ENCODE peak calls at places on chromosome 22, in ten cellular contexts. One of them, this sample, is unnamed.

GRCh38 chr22:37043828-37044538 is 7.6 kb upstream of the KCTD17 start:
- DNase-seq in activated T-cell treated with anti-CD3 and anti-CD28 coated beads, Interleukin-2, amount 50 U/mL, for 1 hour: no peak
- DNase-seq in NCI-H1105 treated with DMSO at 0.1 percent for 48 hours: peak; percentile 24
- DNase-seq in CD4-positive, alpha-beta T cell: no peak
- DNase-seq in astrocyte of the spinal cord: no peak
- DNase-seq in SK-MEL-5: peak; percentile 74
- DNase-seq in fibroblast of lung: peak; percentile 45
- DNase-seq in COR-L47: peak; percentile 77
- DNase-seq in myocyte: peak; percentile 48
- DNase-seq in GM12878: no peak
- DNase-seq in this sample: no peak

GRCh38 chr22:47534150-47535133 is 772.0 kb downstream of the TBC1D22A start:
- DNase-seq in activated T-cell treated with anti-CD3 and anti-CD28 coated beads, Interleukin-2, amount 50 U/mL, for 1 hour: no peak
- DNase-seq in NCI-H1105 treated with DMSO at 0.1 percent for 48 hours: peak; percentile 63
- DNase-seq in CD4-positive, alpha-beta T cell: no peak
- DNase-seq in astrocyte of the spinal cord: no peak
- DNase-seq in SK-MEL-5: no peak
- DNase-seq in fibroblast of lung: no peak
- DNase-seq in COR-L47: no peak
- DNase-seq in myocyte: peak; percentile 77
- DNase-seq in GM12878: no peak
- DNase-seq in this sample: no peak

GRCh38 chr22:50439314-50440250 is 35.3 kb downstream of the SBF1 start:
- DNase-seq in activated T-cell treated with anti-CD3 and anti-CD28 coated beads, Interleukin-2, amount 50 U/mL, for 1 hour: no peak
- DNase-seq in NCI-H1105 treated with DMSO at 0.1 percent for 48 hours: no peak
- DNase-seq in CD4-positive, alpha-beta T cell: no peak
- DNase-seq in astrocyte of the spinal cord: no peak
- DNase-seq in SK-MEL-5: no peak
- DNase-seq in fibroblast of lung: no peak
- DNase-seq in COR-L47: no peak
- DNase-seq in myocyte: peak; percentile 26
- DNase-seq in GM12878: no peak
- DNase-seq in this sample: no peak

GRCh38 chr22:44396021-44396726 is 83.4 kb upstream of the SHISAL1 start:
- DNase-seq in activated T-cell treated with anti-CD3 and anti-CD28 coated beads, Interleukin-2, amount 50 U/mL, for 1 hour: peak; percentile 8
- DNase-seq in NCI-H1105 treated with DMSO at 0.1 percent for 48 hours: no peak
- DNase-seq in CD4-positive, alpha-beta T cell: no peak
- DNase-seq in astrocyte of the spinal cord: no peak
- DNase-seq in SK-MEL-5: no peak
- DNase-seq in fibroblast of lung: no peak
- DNase-seq in COR-L47: no peak
- DNase-seq in myocyte: no peak
- DNase-seq in GM12878: no peak
- DNase-seq in this sample: no peak

GRCh38 chr22:30521368-30522156 is 16.1 kb upstream of the SEC14L4 start:
- DNase-seq in activated T-cell treated with anti-CD3 and anti-CD28 coated beads, Interleukin-2, amount 50 U/mL, for 1 hour: no peak
- DNase-seq in NCI-H1105 treated with DMSO at 0.1 percent for 48 hours: no peak
- DNase-seq in CD4-positive, alpha-beta T cell: no peak
- DNase-seq in astrocyte of the spinal cord: no peak
- DNase-seq in SK-MEL-5: no peak
- DNase-seq in fibroblast of lung: no peak
- DNase-seq in COR-L47: no peak
- DNase-seq in myocyte: no peak
- DNase-seq in GM12878: no peak
- DNase-seq in this sample: no peak

GRCh38 chr22:17159504-17159951 is 451 bp upstream of the HDHD5 start:
- DNase-seq in activated T-cell treated with anti-CD3 and anti-CD28 coated beads, Interleukin-2, amount 50 U/mL, for 1 hour: no peak
- DNase-seq in NCI-H1105 treated with DMSO at 0.1 percent for 48 hours: peak; percentile 47
- DNase-seq in CD4-positive, alpha-beta T cell: no peak
- DNase-seq in astrocyte of the spinal cord: peak; percentile 56
- DNase-seq in SK-MEL-5: peak; percentile 34
- DNase-seq in fibroblast of lung: peak; percentile 62
- DNase-seq in COR-L47: peak; percentile 57
- DNase-seq in myocyte: peak; percentile 53
- DNase-seq in GM12878: no peak
- DNase-seq in this sample: peak; percentile 27

GRCh38 chr22:38467904-38468760 is at the start of gene KDELR3:
- DNase-seq in activated T-cell treated with anti-CD3 and anti-CD28 coated beads, Interleukin-2, amount 50 U/mL, for 1 hour: peak; percentile 49
- DNase-seq in NCI-H1105 treated with DMSO at 0.1 percent for 48 hours: no peak
- DNase-seq in CD4-positive, alpha-beta T cell: no peak
- DNase-seq in astrocyte of the spinal cord: peak; percentile 55
- DNase-seq in SK-MEL-5: peak; percentile 54
- DNase-seq in fibroblast of lung: peak; percentile 76
- DNase-seq in COR-L47: no peak
- DNase-seq in myocyte: peak; percentile 60
- DNase-seq in GM12878: no peak
- DNase-seq in this sample: peak; percentile 81

GRCh38 chr22:25100972-25101371 is 98.7 kb upstream of the CRYBB3 start:
- DNase-seq in activated T-cell treated with anti-CD3 and anti-CD28 coated beads, Interleukin-2, amount 50 U/mL, for 1 hour: no peak
- DNase-seq in NCI-H1105 treated with DMSO at 0.1 percent for 48 hours: no peak
- DNase-seq in CD4-positive, alpha-beta T cell: no peak
- DNase-seq in astrocyte of the spinal cord: no peak
- DNase-seq in SK-MEL-5: no peak
- DNase-seq in fibroblast of lung: no peak
- DNase-seq in COR-L47: no peak
- DNase-seq in myocyte: no peak
- DNase-seq in GM12878: no peak
- DNase-seq in this sample: no peak